ENCODE peak calls at places on chromosomes 5 and 9, in seven cellular contexts. R, N, O, V, D, B and A are unnamed samples.
A peak's percentile ranks its signal among the peaks of the same experiment; 100 is the strongest.

GRCh38 chr9:135156525-135157510 is 69.3 kb downstream of the OLFM1 start:
- DNase-seq in R (no peak), N (peak; percentile 7), O (peak; percentile 67), V (peak; percentile 14), D (no peak), B (peak; percentile 72), A (no peak)

GRCh38 chr5:43037929-43038510 is 2.1 kb downstream of the ANXA2R start:
- DNase-seq in R (peak; percentile 63), N (peak; percentile 92), O (no peak), V (peak; percentile 20), D (no peak), B (no peak), A (no peak)

GRCh38 chr9:18824095-18824666 is 208.8 kb downstream of the SAXO1 start:
- DNase-seq in R (no peak), N (no peak), O (no peak), V (peak; percentile 17), D (no peak), B (peak; percentile 54), A (no peak)

GRCh38 chr5:93782978-93783377 is 41.6 kb upstream of the POU5F2 start:
- DNase-seq in R (no peak), N (peak; percentile 68), O (no peak), V (no peak), D (no peak), B (no peak), A (no peak)

GRCh38 chr9:81682797-81683196 is 6.5 kb downstream of the TLE1 start:
- DNase-seq in R (no peak), N (no peak), O (no peak), V (peak; percentile 44), D (no peak), B (peak; percentile 50), A (no peak)

GRCh38 chr5:171850354-171850947 is 64.8 kb downstream of the SMIM23 start:
- DNase-seq in R (no peak), N (no peak), O (peak; percentile 60), V (no peak), D (no peak), B (no peak), A (no peak)

GRCh38 chr9:35603506-35603985 is 1.5 kb upstream of the TESK1 start:
- DNase-seq in R (no peak), N (peak; percentile 86), O (no peak), V (peak; percentile 65), D (peak; percentile 67), B (peak; percentile 65), A (no peak)

GRCh38 chr9:136740069-136740468 is 2.7 kb downstream of the LCN10 start:
- DNase-seq in R (no peak), N (no peak), O (no peak), V (no peak), D (no peak), B (no peak), A (no peak)

GRCh38 chr9:123238364-123238763 is 30.0 kb downstream of the STRBP start:
- DNase-seq in R (no peak), N (no peak), O (no peak), V (no peak), D (no peak), B (no peak), A (no peak)

GRCh38 chr5:1493941-1494340 is 29.8 kb downstream of the LPCAT1 start:
- DNase-seq in R (no peak), N (no peak), O (no peak), V (no peak), D (no peak), B (no peak), A (no peak)

GRCh38 chr9:91092214-91092613 is 269.5 kb downstream of the AUH start:
- DNase-seq in R (no peak), N (no peak), O (no peak), V (no peak), D (no peak), B (no peak), A (no peak)

GRCh38 chr5:151141535-151141934 is 16.0 kb downstream of the ANXA6 start:
- DNase-seq in R (peak; percentile 40), N (peak; percentile 25), O (peak; percentile 81), V (peak; percentile 59), D (peak; percentile 45), B (no peak), A (no peak)

GRCh38 chr5:127070243-127070642 is 3.1 kb downstream of the C5orf63 start:
- DNase-seq in R (no peak), N (no peak), O (no peak), V (no peak), D (no peak), B (no peak), A (no peak)

GRCh38 chr9:123614503-123615258 is 258.7 kb downstream of the CRB2 start:
- DNase-seq in R (no peak), N (no peak), O (no peak), V (no peak), D (no peak), B (no peak), A (no peak)

GRCh38 chr5:169121631-169122420 is 179.1 kb downstream of the SLIT3 start:
- DNase-seq in R (no peak), N (no peak), O (no peak), V (no peak), D (no peak), B (no peak), A (no peak)

GRCh38 chr5:119445544-119445943 is 6.8 kb upstream of the HSD17B4 start:
- DNase-seq in R (no peak), N (no peak), O (no peak), V (no peak), D (no peak), B (no peak), A (no peak)

GRCh38 chr5:60595183-60595582 is 104.8 kb downstream of the DEPDC1B start:
- DNase-seq in R (no peak), N (no peak), O (no peak), V (no peak), D (no peak), B (no peak), A (no peak)

GRCh38 chr9:78462616-78463015 is 165.7 kb downstream of the PSAT1 start:
- DNase-seq in R (no peak), N (peak; percentile 52), O (no peak), V (no peak), D (no peak), B (no peak), A (no peak)

GRCh38 chr5:26791021-26791420 is 247.4 kb downstream of the CDH9 start:
- DNase-seq in R (no peak), N (no peak), O (no peak), V (no peak), D (no peak), B (no peak), A (no peak)

GRCh38 chr5:180522350-180522749 is 28.2 kb downstream of the CNOT6 start:
- DNase-seq in R (no peak), N (no peak), O (no peak), V (no peak), D (no peak), B (no peak), A (no peak)

GRCh38 chr9:16145196-16145950 is 592.5 kb downstream of the CCDC171 start:
- DNase-seq in R (no peak), N (peak; percentile 50), O (no peak), V (no peak), D (no peak), B (no peak), A (no peak)

GRCh38 chr5:10455273-10455670 is 13.6 kb downstream of the ROPN1L start:
- DNase-seq in R (no peak), N (no peak), O (no peak), V (no peak), D (no peak), B (no peak), A (no peak)

GRCh38 chr5:172956228-172956627 is 3.0 kb upstream of the RPL26L1 start:
- DNase-seq in R (no peak), N (no peak), O (no peak), V (no peak), D (no peak), B (no peak), A (no peak)
- H3K27ac ChIP-seq in R (no peak overlapping the region), N (peak overlapping the region; percentile 36), O (no peak overlapping the region), V (no peak overlapping the region), D (no peak overlapping the region), B (no peak overlapping the region), A (peak overlapping the region; percentile 87)

GRCh38 chr9:3548636-3549035 is 22.8 kb upstream of the RFX3 start:
- DNase-seq in R (no peak), N (no peak), O (no peak), V (no peak), D (no peak), B (no peak), A (no peak)

GRCh38 chr9:3549243-3549642 is 23.4 kb upstream of the RFX3 start:
- DNase-seq in R (no peak), N (no peak), O (no peak), V (no peak), D (no peak), B (no peak), A (no peak)

GRCh38 chr9:3553076-3553765 is 27.4 kb upstream of the RFX3 start:
- DNase-seq in R (no peak), N (no peak), O (no peak), V (no peak), D (no peak), B (no peak), A (no peak)
- H3K27ac ChIP-seq in R (no peak overlapping the region), N (no peak overlapping the region), O (no peak overlapping the region), V (no peak overlapping the region), D (no peak overlapping the region), B (no peak overlapping the region), A (no peak overlapping the region)

GRCh38 chr5:113190347-113190746 is 213.7 kb downstream of the DCP2 start:
- DNase-seq in R (no peak), N (peak; percentile 40), O (no peak), V (no peak), D (no peak), B (no peak), A (no peak)
- H3K27ac ChIP-seq in R (no peak overlapping the region), N (no peak overlapping the region), O (no peak overlapping the region), V (no peak overlapping the region), D (no peak overlapping the region), B (no peak overlapping the region), A (no peak overlapping the region)

GRCh38 chr9:109536859-109537258 is 38.8 kb upstream of the PTPN3 start:
- DNase-seq in R (no peak), N (no peak), O (no peak), V (no peak), D (no peak), B (peak; percentile 46), A (no peak)

GRCh38 chr9:109538346-109538745 is 40.2 kb upstream of the PTPN3 start:
- DNase-seq in R (no peak), N (no peak), O (no peak), V (no peak), D (no peak), B (no peak), A (no peak)

GRCh38 chr9:109535365-109535764 is 37.3 kb upstream of the PTPN3 start:
- DNase-seq in R (no peak), N (no peak), O (no peak), V (no peak), D (no peak), B (no peak), A (no peak)

GRCh38 chr9:109534151-109534550 is 36.0 kb upstream of the PTPN3 start:
- DNase-seq in R (no peak), N (no peak), O (no peak), V (no peak), D (no peak), B (no peak), A (no peak)

GRCh38 chr9:109537288-109537687 is 39.2 kb upstream of the PTPN3 start:
- DNase-seq in R (no peak), N (no peak), O (no peak), V (no peak), D (peak; percentile 50), B (no peak), A (no peak)
- H3K27ac ChIP-seq in R (no peak overlapping the region), N (no peak overlapping the region), O (no peak overlapping the region), V (no peak overlapping the region), D (peak overlapping the region; percentile 65), B (no peak overlapping the region), A (no peak overlapping the region)

GRCh38 chr9:12716823-12717222 is 23.6 kb downstream of the TYRP1 start:
- DNase-seq in R (no peak), N (no peak), O (no peak), V (no peak), D (no peak), B (no peak), A (no peak)
- H3K27ac ChIP-seq in R (no peak overlapping the region), N (no peak overlapping the region), O (no peak overlapping the region), V (no peak overlapping the region), D (no peak overlapping the region), B (no peak overlapping the region), A (no peak overlapping the region)